ENCODE peak calls at places on chromosomes 3 and 15, in four cellular contexts. L is HepG2, J is SK-N-SH, F is K562. U is an unnamed sample.

GRCh38 chr15:35741881-35742280 is 195.9 kb upstream of the DPH6 start:
- DNase-seq in L (no peak), J (no peak), F (no peak), U (no peak)

GRCh38 chr3:127607675-127608361 is 9.6 kb downstream of the MCM2 start:
- DNase-seq in L (no peak), J (no peak), F (no peak), U (no peak)

GRCh38 chr3:57281710-57282109 is 10.8 kb downstream of the ASB14 start:
- DNase-seq in L (no peak), J (no peak), F (no peak), U (no peak)

GRCh38 chr3:192444096-192444790 is 283.1 kb downstream of the FGF12 start:
- DNase-seq in L (peak), J (peak), F (peak), U (peak)

GRCh38 chr3:113439576-113439975 is 1.7 kb downstream of the CFAP44 start:
- DNase-seq in L (no peak), J (no peak), F (no peak), U (no peak)

GRCh38 chr3:188853896-188854295 is 317.9 kb upstream of the TPRG1 start:
- DNase-seq in L (no peak), J (no peak), F (no peak), U (no peak)

GRCh38 chr3:99895706-99896441 is 78.2 kb downstream of the CMSS1 start:
- DNase-seq in L (peak), J (no peak), F (no peak), U (no peak)

GRCh38 chr3:112017081-112017480 is 17.5 kb upstream of the TMPRSS7 start:
- DNase-seq in L (no peak), J (no peak), F (no peak), U (no peak)

GRCh38 chr3:122961146-122961545 is 66.4 kb downstream of the SEMA5B start:
- DNase-seq in L (no peak), J (no peak), F (no peak), U (no peak)

GRCh38 chr15:60137711-60138396 is 133.7 kb downstream of the FOXB1 start:
- DNase-seq in L (no peak), J (no peak), F (no peak), U (no peak)

GRCh38 chr15:76903251-76903681 is 1.9 kb downstream of the SCAPER start:
- DNase-seq in L (peak), J (peak), F (no peak), U (no peak)

GRCh38 chr3:32451049-32451659 is 51.5 kb downstream of the CMTM6 start:
- DNase-seq in L (no peak), J (no peak), F (no peak), U (no peak)

DNA sequence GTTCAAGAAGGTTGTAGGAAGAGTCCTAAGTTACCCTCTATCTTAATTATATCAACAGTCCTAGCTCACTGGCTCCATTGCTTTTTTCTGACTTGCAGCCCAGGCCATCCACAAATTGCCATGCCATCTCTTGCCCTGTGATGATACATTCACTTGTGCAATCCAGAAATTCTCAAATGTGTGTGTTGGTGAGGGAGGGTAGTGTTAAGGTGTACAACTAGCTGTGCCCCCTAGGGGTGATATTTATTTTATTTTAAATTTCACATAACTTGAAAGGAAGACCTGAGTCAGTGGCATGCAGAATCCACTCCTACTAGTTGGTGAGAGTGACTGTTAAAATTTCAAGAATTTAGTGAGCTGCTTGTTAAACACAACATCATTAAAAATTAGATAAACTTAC is 156.1 kb upstream of the ANKRD28 start:
- DNase-seq in L (no peak), J (no peak), F (peak), U (no peak)
- TF ChIP-seq FOXJ3 in L (no peak), J (no peak), F (no peak), U (no peak)

GRCh38 chr15:54640874-54641273 is 555.9 kb downstream of the RSL24D1 start:
- DNase-seq in L (no peak), J (no peak), F (no peak), U (no peak)

DNA sequence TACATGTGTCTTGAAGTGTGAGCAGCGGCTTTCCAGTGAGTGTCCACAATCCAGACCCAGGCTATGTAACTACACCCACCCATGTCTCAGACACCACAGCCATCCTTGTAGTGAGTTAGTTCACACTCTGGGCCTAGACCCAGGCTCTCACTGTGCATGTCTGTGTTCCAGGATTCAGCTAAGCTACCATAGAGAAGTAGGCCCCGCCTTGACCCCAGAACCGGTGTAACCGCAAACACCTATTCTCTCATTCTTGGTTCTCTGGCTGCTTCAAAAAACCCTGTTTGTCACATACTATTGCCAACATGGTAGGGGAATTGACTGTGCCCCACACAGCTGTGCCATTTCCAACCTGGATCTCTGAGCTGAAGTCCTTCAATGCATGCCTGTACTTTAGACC is 560.6 kb downstream of the RSL24D1 start:
- DNase-seq in L (no peak), J (no peak), F (no peak), U (no peak)
- TF ChIP-seq FOXJ3 in L (no peak), J (no peak), F (no peak), U (no peak)

DNA sequence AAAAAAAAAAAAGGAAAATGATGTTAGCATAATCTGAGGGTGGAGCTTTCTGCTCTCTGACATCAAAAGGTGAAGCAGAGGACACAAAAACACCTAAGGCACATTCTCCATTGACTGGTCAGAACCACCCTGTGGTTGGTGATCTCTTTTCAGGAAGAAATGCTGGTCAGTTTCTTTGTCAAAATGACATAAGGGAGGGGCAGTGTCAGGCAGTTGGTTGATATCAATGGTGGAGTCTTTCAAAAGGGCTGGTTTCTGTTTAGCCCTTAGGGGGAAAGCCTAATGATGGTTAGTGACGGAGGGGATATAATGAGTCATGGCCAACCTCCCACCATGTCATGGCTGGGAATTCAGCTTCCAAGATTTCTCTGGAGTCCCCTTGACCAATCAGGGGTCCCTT is 185.9 kb upstream of the GBE1 start:
- DNase-seq in L (no peak), J (no peak), F (no peak), U (no peak)
- TF ChIP-seq FOXJ3 in L (no peak), J (no peak), F (no peak), U (no peak)

GRCh38 chr3:196514913-196515621 is at the start of gene SMCO1:
- DNase-seq in L (no peak), J (no peak), F (no peak), U (no peak)

GRCh38 chr3:196517142-196517808 is 2.1 kb upstream of the SMCO1 start:
- DNase-seq in L (no peak), J (no peak), F (peak), U (no peak)

GRCh38 chr3:196517919-196518318 is 2.8 kb upstream of the SMCO1 start:
- DNase-seq in L (no peak), J (no peak), F (no peak), U (no peak)

GRCh38 chr3:196519738-196520122 is 4.6 kb upstream of the SMCO1 start:
- DNase-seq in L (no peak), J (no peak), F (no peak), U (no peak)

GRCh38 chr3:196518999-196519737 is 4.0 kb upstream of the SMCO1 start:
- DNase-seq in L (peak), J (peak), F (peak), U (peak)
- TF ChIP-seq FOXJ3 in L (no peak), J (no peak), F (no peak), U (no peak)

GRCh38 chr15:52652984-52653383 is 26.2 kb downstream of the ATOSA start:
- DNase-seq in L (no peak), J (no peak), F (no peak), U (no peak)

GRCh38 chr15:52651868-52652267 is 27.3 kb downstream of the ATOSA start:
- DNase-seq in L (peak), J (peak), F (peak), U (peak)

GRCh38 chr15:52652286-52652685 is 26.9 kb downstream of the ATOSA start:
- DNase-seq in L (no peak), J (no peak), F (no peak), U (no peak)

GRCh38 chr15:52651114-52651513 is 28.1 kb downstream of the ATOSA start:
- DNase-seq in L (no peak), J (no peak), F (no peak), U (no peak)

GRCh38 chr15:52653451-52653964 is 25.7 kb downstream of the ATOSA start:
- DNase-seq in L (no peak), J (no peak), F (no peak), U (no peak)
- TF ChIP-seq FOXJ3 in L (no peak), J (no peak), F (no peak), U (no peak)

GRCh38 chr3:134060561-134061385 is 31.0 kb upstream of the SLCO2A1 start:
- DNase-seq in L (peak), J (no peak), F (no peak), U (no peak)
- TF ChIP-seq FOXJ3 in L (no peak), J (no peak), F (no peak), U (no peak)

GRCh38 chr3:43773273-43774104 is 82.8 kb downstream of the ABHD5 start:
- DNase-seq in L (peak), J (peak), F (peak), U (peak)
- TF ChIP-seq FOXJ3 in L (no peak), J (no peak), F (no peak), U (no peak)

GRCh38 chr15:65893060-65893459 is 23.8 kb downstream of the RAB11A start:
- DNase-seq in L (no peak), J (no peak), F (no peak), U (no peak)

GRCh38 chr15:65901336-65901735 is 32.0 kb downstream of the RAB11A start:
- DNase-seq in L (no peak), J (no peak), F (peak), U (no peak)

GRCh38 chr15:65901836-65902235 is 32.5 kb downstream of the RAB11A start:
- DNase-seq in L (no peak), J (no peak), F (no peak), U (no peak)

GRCh38 chr15:65900488-65900887 is 31.2 kb downstream of the RAB11A start:
- DNase-seq in L (no peak), J (no peak), F (no peak), U (no peak)

GRCh38 chr15:65896231-65896630 is 26.9 kb downstream of the RAB11A start:
- DNase-seq in L (no peak), J (no peak), F (no peak), U (no peak)
- TF ChIP-seq FOXJ3 in L (no peak), J (no peak), F (no peak), U (no peak)